ENCODE peak calls at places on chromosomes 4 and X, in eight cellular contexts. One of them, this sample, is unnamed.

GRCh38 chr4:95204873-95205272 is 343.9 kb downstream of the UNC5C start:
- DNase-seq in GM20000: no peak
- DNase-seq in mesothelial cell of epicardium: no peak
- DNase-seq in mucosa of descending colon: no peak
- DNase-seq in kidney: no peak
- DNase-seq in endodermal cell: peak
- DNase-seq in HFFc6: no peak
- DNase-seq in prostate gland: no peak
- DNase-seq in this sample: no peak

GRCh38 chr4:1245481-1246051 is 3.4 kb downstream of the CTBP1 start:
- DNase-seq in GM20000: peak
- DNase-seq in mesothelial cell of epicardium: peak
- DNase-seq in mucosa of descending colon: peak
- DNase-seq in kidney: peak
- DNase-seq in endodermal cell: peak
- DNase-seq in HFFc6: no peak
- DNase-seq in prostate gland: no peak
- DNase-seq in this sample: no peak

GRCh38 chr4:126560794-126561193 is 1072.0 kb upstream of the INTU start:
- DNase-seq in GM20000: no peak
- DNase-seq in mesothelial cell of epicardium: no peak
- DNase-seq in mucosa of descending colon: no peak
- DNase-seq in kidney: no peak
- DNase-seq in endodermal cell: no peak
- DNase-seq in HFFc6: no peak
- DNase-seq in prostate gland: no peak
- DNase-seq in this sample: no peak

GRCh38 chrX:115364625-115365024 is 75.1 kb downstream of the LUZP4 start:
- DNase-seq in GM20000: no peak
- DNase-seq in mesothelial cell of epicardium: no peak
- DNase-seq in mucosa of descending colon: no peak
- DNase-seq in kidney: no peak
- DNase-seq in endodermal cell: no peak
- DNase-seq in HFFc6: no peak
- DNase-seq in prostate gland: no peak
- DNase-seq in this sample: no peak

GRCh38 chr4:83852085-83852451 is 316.2 kb downstream of the GPAT3 start:
- DNase-seq in GM20000: no peak
- DNase-seq in mesothelial cell of epicardium: no peak
- DNase-seq in mucosa of descending colon: no peak
- DNase-seq in kidney: no peak
- DNase-seq in endodermal cell: no peak
- DNase-seq in HFFc6: peak
- DNase-seq in prostate gland: no peak
- DNase-seq in this sample: no peak

GRCh38 chr4:108943971-108944370 is 181.1 kb upstream of the ETNPPL start:
- DNase-seq in GM20000: no peak
- DNase-seq in mesothelial cell of epicardium: no peak
- DNase-seq in mucosa of descending colon: no peak
- DNase-seq in kidney: no peak
- DNase-seq in endodermal cell: no peak
- DNase-seq in HFFc6: no peak
- DNase-seq in prostate gland: no peak
- DNase-seq in this sample: no peak

GRCh38 chr4:2741626-2742025 is 14.5 kb downstream of the TNIP2 start:
- DNase-seq in GM20000: peak
- DNase-seq in mesothelial cell of epicardium: no peak
- DNase-seq in mucosa of descending colon: no peak
- DNase-seq in kidney: peak
- DNase-seq in endodermal cell: no peak
- DNase-seq in HFFc6: peak
- DNase-seq in prostate gland: no peak
- DNase-seq in this sample: no peak

GRCh38 chr4:10135252-10135651 is 18.7 kb upstream of the WDR1 start:
- DNase-seq in GM20000: no peak
- DNase-seq in mesothelial cell of epicardium: no peak
- DNase-seq in mucosa of descending colon: no peak
- DNase-seq in kidney: no peak
- DNase-seq in endodermal cell: no peak
- DNase-seq in HFFc6: no peak
- DNase-seq in prostate gland: no peak
- DNase-seq in this sample: no peak

GRCh38 chr4:159582685-159583084 is 479.8 kb downstream of the RAPGEF2 start:
- DNase-seq in GM20000: no peak
- DNase-seq in mesothelial cell of epicardium: no peak
- DNase-seq in mucosa of descending colon: no peak
- DNase-seq in kidney: no peak
- DNase-seq in endodermal cell: no peak
- DNase-seq in HFFc6: no peak
- DNase-seq in prostate gland: no peak
- DNase-seq in this sample: no peak

DNA sequence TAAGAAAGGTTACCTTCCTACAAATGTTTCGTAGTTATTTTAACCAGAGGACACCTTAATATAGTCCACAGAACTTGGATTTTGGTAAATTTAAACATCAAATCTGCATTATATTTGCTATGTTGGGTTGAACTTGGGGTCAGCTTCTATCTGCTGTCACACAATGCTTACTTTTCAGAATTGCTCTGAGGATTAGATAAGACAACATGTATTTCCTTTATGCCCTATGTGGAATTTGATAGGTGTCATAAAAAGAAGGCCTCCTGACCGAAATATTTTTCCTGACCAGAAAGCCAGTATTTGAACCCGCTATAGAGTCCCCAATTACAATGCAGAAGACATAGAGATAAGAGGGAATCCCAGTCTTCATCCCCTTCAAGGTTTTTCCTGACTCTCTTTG is 4.1 kb downstream of the MTTP start:
- DNase-seq in GM20000: no peak
- DNase-seq in mesothelial cell of epicardium: no peak
- DNase-seq in mucosa of descending colon: no peak
- DNase-seq in kidney: no peak
- DNase-seq in endodermal cell: no peak
- DNase-seq in HFFc6: no peak
- DNase-seq in prostate gland: no peak
- DNase-seq in this sample: no peak
- TF ChIP-seq CTCF in GM20000: no peak
- TF ChIP-seq CTCF in mesothelial cell of epicardium: no peak
- TF ChIP-seq CTCF in mucosa of descending colon: no peak
- TF ChIP-seq CTCF in kidney: no peak
- TF ChIP-seq CTCF in endodermal cell: no peak
- TF ChIP-seq CTCF in HFFc6: no peak
- TF ChIP-seq CTCF in prostate gland: no peak
- TF ChIP-seq CTCF in this sample: no peak

GRCh38 chr4:76584235-76585152 is 149.5 kb downstream of the SHROOM3 start:
- DNase-seq in GM20000: no peak
- DNase-seq in mesothelial cell of epicardium: no peak
- DNase-seq in mucosa of descending colon: no peak
- DNase-seq in kidney: no peak
- DNase-seq in endodermal cell: no peak
- DNase-seq in HFFc6: no peak
- DNase-seq in prostate gland: no peak
- DNase-seq in this sample: no peak

GRCh38 chr4:76582817-76583087 is 147.7 kb downstream of the SHROOM3 start:
- DNase-seq in GM20000: no peak
- DNase-seq in mesothelial cell of epicardium: no peak
- DNase-seq in mucosa of descending colon: no peak
- DNase-seq in kidney: no peak
- DNase-seq in endodermal cell: no peak
- DNase-seq in HFFc6: no peak
- DNase-seq in prostate gland: no peak
- DNase-seq in this sample: no peak

GRCh38 chr4:76585270-76585669 is 150.2 kb downstream of the SHROOM3 start:
- DNase-seq in GM20000: no peak
- DNase-seq in mesothelial cell of epicardium: no peak
- DNase-seq in mucosa of descending colon: no peak
- DNase-seq in kidney: no peak
- DNase-seq in endodermal cell: no peak
- DNase-seq in HFFc6: no peak
- DNase-seq in prostate gland: no peak
- DNase-seq in this sample: no peak

GRCh38 chr4:76588268-76588667 is 153.2 kb downstream of the SHROOM3 start:
- DNase-seq in GM20000: no peak
- DNase-seq in mesothelial cell of epicardium: no peak
- DNase-seq in mucosa of descending colon: no peak
- DNase-seq in kidney: no peak
- DNase-seq in endodermal cell: peak
- DNase-seq in HFFc6: no peak
- DNase-seq in prostate gland: no peak
- DNase-seq in this sample: no peak

DNA sequence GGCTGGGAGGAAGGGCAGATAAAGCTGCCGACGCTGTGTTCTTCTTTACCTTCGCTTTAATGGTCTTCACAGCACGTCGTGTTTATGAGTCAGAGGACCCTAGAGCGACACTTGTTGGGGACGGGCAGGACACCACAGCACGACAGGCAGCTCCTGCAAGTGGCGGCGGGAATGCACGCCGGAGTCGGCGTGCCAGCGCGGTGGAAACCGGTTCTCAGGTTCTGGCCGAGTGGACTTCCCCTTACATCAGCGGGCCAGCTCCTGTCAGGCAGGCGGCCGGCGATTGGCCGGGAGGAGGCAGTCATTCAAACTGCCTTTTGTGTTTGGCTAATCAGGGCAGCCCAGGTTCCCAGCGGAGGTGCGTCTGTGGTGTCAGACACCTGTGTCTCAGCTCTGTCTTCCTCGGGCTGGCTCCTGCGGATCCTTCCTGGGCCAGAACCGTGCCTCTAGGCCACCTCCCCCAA is 150.9 kb downstream of the SHROOM3 start:
- DNase-seq in GM20000: peak
- DNase-seq in mesothelial cell of epicardium: peak
- DNase-seq in mucosa of descending colon: peak
- DNase-seq in kidney: peak
- DNase-seq in endodermal cell: peak
- DNase-seq in HFFc6: no peak
- DNase-seq in prostate gland: peak
- DNase-seq in this sample: peak
- TF ChIP-seq CTCF in GM20000: no peak
- TF ChIP-seq CTCF in mesothelial cell of epicardium: no peak
- TF ChIP-seq CTCF in mucosa of descending colon: no peak
- TF ChIP-seq CTCF in kidney: peak
- TF ChIP-seq CTCF in endodermal cell: peak
- TF ChIP-seq CTCF in HFFc6: no peak
- TF ChIP-seq CTCF in prostate gland: peak
- TF ChIP-seq CTCF in this sample: peak

GRCh38 chr4:153542835-153543234 is 76.7 kb downstream of the TMEM131L start:
- DNase-seq in GM20000: no peak
- DNase-seq in mesothelial cell of epicardium: no peak
- DNase-seq in mucosa of descending colon: no peak
- DNase-seq in kidney: no peak
- DNase-seq in endodermal cell: peak
- DNase-seq in HFFc6: no peak
- DNase-seq in prostate gland: no peak
- DNase-seq in this sample: no peak
- TF ChIP-seq CTCF in GM20000: no peak
- TF ChIP-seq CTCF in mesothelial cell of epicardium: no peak
- TF ChIP-seq CTCF in mucosa of descending colon: no peak
- TF ChIP-seq CTCF in kidney: no peak
- TF ChIP-seq CTCF in endodermal cell: peak
- TF ChIP-seq CTCF in HFFc6: peak
- TF ChIP-seq CTCF in prostate gland: no peak
- TF ChIP-seq CTCF in this sample: no peak

GRCh38 chrX:113001836-113002235 is 161.2 kb upstream of the AMOT start:
- DNase-seq in GM20000: no peak
- DNase-seq in mesothelial cell of epicardium: no peak
- DNase-seq in mucosa of descending colon: no peak
- DNase-seq in kidney: no peak
- DNase-seq in endodermal cell: peak
- DNase-seq in HFFc6: no peak
- DNase-seq in prostate gland: no peak
- DNase-seq in this sample: no peak
- TF ChIP-seq CTCF in GM20000: no peak
- TF ChIP-seq CTCF in mesothelial cell of epicardium: no peak
- TF ChIP-seq CTCF in mucosa of descending colon: no peak
- TF ChIP-seq CTCF in kidney: no peak
- TF ChIP-seq CTCF in endodermal cell: peak
- TF ChIP-seq CTCF in HFFc6: no peak
- TF ChIP-seq CTCF in prostate gland: no peak
- TF ChIP-seq CTCF in this sample: peak

DNA sequence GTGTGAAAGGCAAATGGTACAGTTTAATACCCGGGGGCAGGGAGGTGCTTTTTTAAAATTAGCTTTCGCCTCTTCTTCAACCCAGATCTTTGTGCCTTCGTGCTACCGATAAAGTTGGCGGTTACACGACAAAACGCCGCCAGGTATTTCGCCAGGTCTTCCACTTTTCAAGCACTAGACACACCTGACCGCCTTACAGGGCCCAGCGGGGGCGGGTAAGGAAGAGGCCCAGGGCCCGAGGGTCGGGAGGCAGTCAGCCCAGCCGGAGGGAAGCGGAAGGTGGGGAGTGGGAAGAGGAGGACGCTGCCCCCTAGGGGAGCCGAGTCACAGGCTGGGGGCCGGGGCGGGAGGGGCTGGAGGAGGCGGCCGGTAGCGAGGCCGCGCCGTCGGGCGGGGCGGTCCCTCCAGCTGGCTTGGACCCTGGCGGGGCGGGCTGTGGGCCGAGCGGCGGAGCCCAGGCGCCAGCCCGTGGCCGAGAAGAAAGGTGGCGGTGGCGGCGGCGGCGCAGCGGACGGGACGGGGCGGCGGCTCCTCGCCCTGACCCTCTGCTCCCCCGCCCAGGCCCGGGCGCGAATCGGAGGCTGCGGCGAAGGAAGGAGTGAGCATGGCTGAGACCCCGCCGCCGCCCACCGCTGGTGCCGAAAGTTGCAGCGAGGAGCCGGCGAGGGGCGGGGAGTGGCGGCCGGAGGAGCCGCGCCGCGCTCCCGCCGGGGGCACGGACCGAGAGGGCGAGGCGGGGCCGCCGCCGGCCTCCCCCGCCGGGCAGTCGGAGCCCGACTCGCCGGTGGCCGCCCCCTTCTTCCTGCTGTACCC is 16.2 kb downstream of the UTP3 start:
- DNase-seq in GM20000: peak
- DNase-seq in mesothelial cell of epicardium: peak
- DNase-seq in mucosa of descending colon: peak
- DNase-seq in kidney: peak
- DNase-seq in endodermal cell: peak
- DNase-seq in HFFc6: peak
- DNase-seq in prostate gland: peak
- DNase-seq in this sample: peak
- TF ChIP-seq CTCF in GM20000: peak
- TF ChIP-seq CTCF in mesothelial cell of epicardium: peak
- TF ChIP-seq CTCF in mucosa of descending colon: no peak
- TF ChIP-seq CTCF in kidney: no peak
- TF ChIP-seq CTCF in endodermal cell: peak
- TF ChIP-seq CTCF in HFFc6: peak
- TF ChIP-seq CTCF in prostate gland: peak
- TF ChIP-seq CTCF in this sample: peak